ENCODE peak calls at places on chromosome 10, in nine cellular contexts. R is ovary, M is Panc1, P is OCI-LY7, A is upper lobe of left lung, W is lower lobe of right lung, I is adrenal gland, D is fibroblast of lung, J is neural progenitor cell. Z is an unnamed sample.

GRCh38 chr10:33487014-33487776 is 152.7 kb upstream of the NRP1 start:
- DNase-seq in W (no peak), A (no peak), M (no peak), J (peak; percentile 8), P (no peak), D (peak; percentile 3), I (no peak), R (no peak), Z (no peak)

GRCh38 chr10:96133135-96133534 is 3.0 kb downstream of the ZNF518A start:
- DNase-seq in M (no peak), I (no peak), A (no peak), W (no peak), D (peak; percentile 38), J (no peak), R (no peak), P (no peak), Z (no peak)

GRCh38 chr10:98361131-98361633 is 53.8 kb downstream of the PYROXD2 start:
- DNase-seq in J (peak; percentile 56), W (peak; percentile 75), D (peak; percentile 100), M (no peak), P (no peak), R (peak; percentile 55), A (peak; percentile 88), I (peak; percentile 84), Z (peak; percentile 81)

GRCh38 chr10:63608511-63608910 is 87.3 kb downstream of the REEP3 start:
- DNase-seq in M (no peak), P (no peak), I (no peak), W (no peak), R (no peak), A (no peak), D (no peak), J (no peak), Z (no peak)

GRCh38 chr10:102131286-102132170 is 1.3 kb upstream of the PPRC1 start:
- DNase-seq in I (no peak), R (no peak), M (no peak), A (no peak), D (peak; percentile 77), J (no peak), W (no peak), P (no peak), Z (no peak)

GRCh38 chr10:119030421-119031250 is 1.1 kb downstream of the NANOS1 start:
- DNase-seq in W (peak; percentile 66), A (peak; percentile 38), I (peak; percentile 40), D (peak; percentile 52), P (peak; percentile 89), M (no peak), R (peak; percentile 33), J (peak; percentile 89), Z (peak; percentile 39)

GRCh38 chr10:48899781-48900180 is 39.9 kb downstream of the LRRC18 start:
- DNase-seq in A (no peak), R (no peak), J (no peak), D (no peak), I (no peak), P (no peak), M (no peak), W (no peak), Z (no peak)

GRCh38 chr10:101021692-101022251 is 9.2 kb downstream of the PDZD7 start:
- DNase-seq in W (no peak), R (no peak), J (no peak), M (no peak), D (no peak), P (no peak), A (no peak), I (no peak), Z (no peak)

GRCh38 chr10:88064608-88065383 is 201.4 kb downstream of the PTEN start:
- DNase-seq in M (no peak), P (no peak), R (no peak), D (peak; percentile 25), J (no peak), A (peak; percentile 73), I (peak; percentile 79), W (peak; percentile 63), Z (peak; percentile 71)

GRCh38 chr10:116598326-116598725 is 7.6 kb downstream of the PNLIPRP1 start:
- DNase-seq in R (no peak), I (no peak), W (no peak), A (no peak), J (no peak), P (no peak), D (no peak), M (no peak), Z (no peak)

GRCh38 chr10:90842710-90843109 is 15.1 kb downstream of the HTR7 start:
- DNase-seq in M (no peak), R (no peak), A (no peak), W (no peak), I (no peak), D (no peak), J (no peak), P (no peak), Z (no peak)

GRCh38 chr10:121702351-121703320 is 104.4 kb upstream of the FGFR2 start:
- DNase-seq in W (no peak), D (peak; percentile 94), M (no peak), I (no peak), A (no peak), P (no peak), R (no peak), J (no peak), Z (no peak)

DNA sequence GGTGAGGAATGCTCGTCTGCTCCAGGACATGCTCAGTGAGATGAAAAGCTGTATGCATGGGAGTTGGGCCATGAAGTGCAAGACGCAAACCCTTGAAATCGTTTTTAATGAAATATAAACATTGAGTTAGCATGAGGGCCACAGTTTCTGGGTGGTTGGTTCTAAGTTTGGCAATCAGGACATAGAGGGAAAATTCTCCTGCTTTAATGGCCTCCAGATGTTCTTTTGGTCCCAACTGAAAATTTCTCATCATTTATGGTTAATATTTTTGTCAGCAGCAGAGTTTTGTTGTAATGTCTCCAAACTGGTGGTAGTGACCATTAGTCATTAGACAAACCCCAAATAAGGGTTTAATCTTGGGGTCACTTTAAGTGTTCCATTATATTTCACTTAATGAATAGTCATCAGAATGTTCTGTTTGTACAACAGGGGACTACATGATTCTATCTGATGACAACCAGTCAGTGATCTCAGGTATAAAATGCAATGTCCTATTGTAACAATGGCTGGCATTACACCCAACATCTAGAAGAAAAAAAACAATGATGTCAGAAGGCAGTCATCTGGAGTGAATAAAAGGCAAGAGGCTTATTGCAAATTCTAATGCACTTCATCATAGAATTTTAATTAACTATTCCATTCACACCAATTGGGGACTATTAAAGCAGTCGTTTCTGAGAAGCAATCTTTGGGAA is 197.4 kb downstream of the JCAD start:
- DNase-seq in I (no peak), R (no peak), D (peak; percentile 88), P (no peak), J (no peak), A (no peak), M (no peak), W (no peak), Z (no peak)
- H3K4me3 ChIP-seq in I (no peak overlapping the region), R (no peak overlapping the region), D (no peak overlapping the region), P (no peak overlapping the region), J (no peak overlapping the region), A (no peak overlapping the region), M (no peak overlapping the region), W (no peak overlapping the region), Z (no peak overlapping the region)

DNA sequence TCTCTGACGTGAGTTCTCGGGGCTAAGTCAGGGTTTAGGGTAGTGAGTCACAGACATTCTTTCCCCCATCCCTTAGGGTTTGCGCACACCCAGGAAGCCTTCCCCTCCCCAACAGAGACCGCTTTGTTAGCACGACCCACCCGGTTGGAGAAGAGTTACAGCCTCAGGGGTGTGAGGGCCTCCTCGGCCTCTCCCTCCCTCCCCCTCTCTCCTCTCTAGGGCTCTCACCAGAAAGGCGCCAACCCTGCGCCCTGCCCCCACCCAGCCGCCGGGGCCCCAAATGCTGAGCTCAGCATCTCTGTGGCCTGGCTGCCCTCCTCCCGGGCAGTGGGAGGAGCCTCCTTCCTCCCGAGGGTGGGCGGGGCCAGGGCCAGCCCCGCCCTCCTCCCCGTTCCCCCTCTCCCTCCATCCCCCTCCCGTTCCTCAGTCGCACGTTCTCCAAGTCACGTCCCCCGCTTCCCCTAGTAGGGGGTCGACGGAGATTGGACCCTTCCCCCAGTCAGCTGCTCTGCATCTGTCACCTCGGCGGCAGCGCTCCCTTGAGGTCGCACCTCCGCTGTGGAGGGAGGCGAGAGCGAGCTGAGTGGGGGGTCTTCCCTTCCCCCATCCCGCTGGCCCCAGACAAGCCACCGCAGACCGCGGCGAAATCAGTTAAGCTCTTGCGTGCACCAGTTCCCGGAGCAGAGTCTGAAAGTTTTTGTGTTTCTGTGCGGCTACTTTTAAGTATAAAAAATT is 13.0 kb upstream of the DDIT4 start:
- DNase-seq in M (no peak), I (peak; percentile 86), P (peak; percentile 91), W (peak; percentile 87), J (peak; percentile 99), D (peak; percentile 56), A (peak; percentile 90), R (peak; percentile 95), Z (peak; percentile 88)
- TF ChIP-seq CTCF in M (no peak), I (no peak), P (peak; percentile 43), W (no peak), J (peak; percentile 43), D (no peak), A (no peak), R (no peak), Z (no peak)

GRCh38 chr10:78713659-78714058 is 355.1 kb upstream of the ZMIZ1 start:
- DNase-seq in J (no peak), M (no peak), W (no peak), R (no peak), I (no peak), D (no peak), A (no peak), P (no peak), Z (no peak)
- H3K4me1 ChIP-seq in J (no peaks in the 10 kb centered on the region), M (no peaks in the 10 kb centered on the region), W (no peaks in the 10 kb centered on the region), R (no peaks in the 10 kb centered on the region), I (no peaks in the 10 kb centered on the region), D (no peaks in the 10 kb centered on the region), A (no peaks in the 10 kb centered on the region), P (no peaks in the 10 kb centered on the region), Z (peaks cover 22% of the 10 kb centered on the region)

GRCh38 chr10:99975942-99976809 is 33.6 kb downstream of the DNMBP start:
- DNase-seq in D (peak; percentile 59), I (no peak), M (no peak), J (no peak), P (no peak), R (no peak), A (no peak), W (no peak), Z (no peak)

GRCh38 chr10:99979066-99979685 is 30.6 kb downstream of the DNMBP start:
- DNase-seq in W (no peak), P (no peak), J (peak; percentile 51), D (no peak), I (no peak), R (no peak), M (no peak), A (no peak), Z (no peak)

GRCh38 chr10:99977916-99978315 is 31.8 kb downstream of the DNMBP start:
- DNase-seq in J (peak; percentile 57), D (peak; percentile 41), P (no peak), M (no peak), A (no peak), W (no peak), I (no peak), R (no peak), Z (no peak)

GRCh38 chr10:99975106-99975829 is 34.5 kb downstream of the DNMBP start:
- DNase-seq in W (no peak), J (no peak), R (no peak), I (no peak), D (no peak), A (no peak), M (no peak), P (peak; percentile 29), Z (no peak)

DNA sequence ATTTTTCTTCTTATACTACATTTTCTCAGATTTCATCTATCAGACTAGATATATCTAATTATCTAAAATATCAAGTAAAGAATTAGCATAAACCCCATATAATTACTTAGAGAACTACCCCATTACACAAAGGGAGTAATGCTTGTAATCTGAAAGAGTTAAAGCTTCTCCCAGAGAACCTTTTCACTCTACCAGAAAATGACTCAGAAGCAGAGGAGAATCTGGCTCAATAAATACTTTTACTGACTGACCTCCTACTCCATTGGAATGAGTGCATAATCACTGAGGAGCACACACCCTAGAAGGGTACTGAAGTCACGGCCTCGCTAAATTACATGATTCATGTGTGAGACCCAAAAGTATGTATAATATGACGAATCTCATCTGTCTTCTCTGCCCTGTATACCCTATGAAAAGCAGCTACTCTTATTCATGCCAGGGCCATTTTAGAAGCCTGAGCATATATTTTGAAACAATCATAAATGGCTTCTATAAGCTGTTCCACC is 32.8 kb downstream of the DNMBP start:
- DNase-seq in J (no peak), D (peak; percentile 99), W (no peak), M (no peak), P (no peak), I (peak; percentile 58), R (no peak), A (no peak), Z (no peak)
- H3K4me3 ChIP-seq in J (no peak overlapping the region), D (no peak overlapping the region), W (no peak overlapping the region), M (no peak overlapping the region), P (no peak overlapping the region), I (no peak overlapping the region), R (no peak overlapping the region), A (no peak overlapping the region), Z (peak overlapping the region; percentile 7)